ENCODE peak calls at places on chromosomes 3 and 15, in eight cellular contexts. One of them, this sample, is unnamed.
A peak's percentile ranks its signal among the peaks of the same experiment; 100 is the strongest.

GRCh38 chr15:67070892-67071664 is 5.7 kb downstream of the SMAD3 start:
- DNase-seq in Caco-2: no peak
- DNase-seq in GM23338: peak; percentile 51
- DNase-seq in bronchial epithelial cell: no peak
- DNase-seq in tibial artery: no peak
- DNase-seq in breast epithelium: no peak
- DNase-seq in right cardiac atrium: no peak
- DNase-seq in BJ: no peak
- DNase-seq in this sample: no peak

GRCh38 chr3:145411605-145412004 is 749.4 kb downstream of the PLOD2 start:
- DNase-seq in bronchial epithelial cell: no peak
- DNase-seq in GM23338: no peak
- DNase-seq in right cardiac atrium: no peak
- DNase-seq in tibial artery: no peak
- DNase-seq in Caco-2: no peak
- DNase-seq in breast epithelium: no peak
- DNase-seq in BJ: no peak
- DNase-seq in this sample: no peak

GRCh38 chr15:79682285-79682684 is 214.5 kb downstream of the MTHFS start:
- DNase-seq in tibial artery: no peak
- DNase-seq in BJ: peak; percentile 63
- DNase-seq in GM23338: no peak
- DNase-seq in breast epithelium: no peak
- DNase-seq in right cardiac atrium: peak; percentile 59
- DNase-seq in Caco-2: no peak
- DNase-seq in bronchial epithelial cell: peak; percentile 29
- DNase-seq in this sample: no peak

GRCh38 chr15:25175789-25176615 is 221.2 kb downstream of the SNRPN start:
- DNase-seq in GM23338: no peak
- DNase-seq in breast epithelium: no peak
- DNase-seq in right cardiac atrium: peak; percentile 4
- DNase-seq in Caco-2: no peak
- DNase-seq in bronchial epithelial cell: no peak
- DNase-seq in BJ: no peak
- DNase-seq in tibial artery: no peak
- DNase-seq in this sample: peak; percentile 3

GRCh38 chr3:147378186-147378503 is 28.2 kb downstream of the ZIC4 start:
- DNase-seq in Caco-2: no peak
- DNase-seq in BJ: no peak
- DNase-seq in right cardiac atrium: no peak
- DNase-seq in breast epithelium: no peak
- DNase-seq in tibial artery: no peak
- DNase-seq in GM23338: no peak
- DNase-seq in bronchial epithelial cell: no peak
- DNase-seq in this sample: no peak

GRCh38 chr15:97459771-97460170 is 500.7 kb upstream of the ARRDC4 start:
- DNase-seq in tibial artery: no peak
- DNase-seq in GM23338: no peak
- DNase-seq in right cardiac atrium: no peak
- DNase-seq in breast epithelium: no peak
- DNase-seq in Caco-2: no peak
- DNase-seq in bronchial epithelial cell: no peak
- DNase-seq in BJ: no peak
- DNase-seq in this sample: no peak

GRCh38 chr3:112086018-112086854 is at the start of gene C3orf52:
- DNase-seq in right cardiac atrium: peak; percentile 85
- DNase-seq in Caco-2: peak; percentile 92
- DNase-seq in GM23338: peak; percentile 96
- DNase-seq in bronchial epithelial cell: peak; percentile 74
- DNase-seq in BJ: no peak
- DNase-seq in tibial artery: peak; percentile 90
- DNase-seq in breast epithelium: peak; percentile 84
- DNase-seq in this sample: peak; percentile 93

GRCh38 chr3:52052831-52053306 is 3.5 kb downstream of the DUSP7 start:
- DNase-seq in BJ: peak; percentile 31
- DNase-seq in GM23338: peak; percentile 88
- DNase-seq in bronchial epithelial cell: peak; percentile 70
- DNase-seq in breast epithelium: peak; percentile 67
- DNase-seq in right cardiac atrium: peak; percentile 92
- DNase-seq in tibial artery: peak; percentile 94
- DNase-seq in Caco-2: no peak
- DNase-seq in this sample: peak; percentile 83

GRCh38 chr3:25155696-25156471 is 272.2 kb upstream of the RARB start:
- DNase-seq in breast epithelium: no peak
- DNase-seq in bronchial epithelial cell: no peak
- DNase-seq in right cardiac atrium: no peak
- DNase-seq in tibial artery: no peak
- DNase-seq in GM23338: peak; percentile 91
- DNase-seq in BJ: no peak
- DNase-seq in Caco-2: no peak
- DNase-seq in this sample: no peak

GRCh38 chr15:29670945-29671307 is 151.3 kb downstream of the TJP1 start:
- DNase-seq in Caco-2: no peak
- DNase-seq in breast epithelium: no peak
- DNase-seq in BJ: no peak
- DNase-seq in right cardiac atrium: no peak
- DNase-seq in GM23338: no peak
- DNase-seq in tibial artery: no peak
- DNase-seq in bronchial epithelial cell: peak; percentile 97
- DNase-seq in this sample: peak; percentile 82

GRCh38 chr3:73577704-73578103 is 47.0 kb downstream of the PDZRN3 start:
- DNase-seq in bronchial epithelial cell: no peak
- DNase-seq in right cardiac atrium: no peak
- DNase-seq in tibial artery: no peak
- DNase-seq in breast epithelium: no peak
- DNase-seq in GM23338: no peak
- DNase-seq in Caco-2: no peak
- DNase-seq in BJ: no peak
- DNase-seq in this sample: no peak

GRCh38 chr3:195458188-195458800 is 15.5 kb upstream of the ACAP2 start:
- DNase-seq in GM23338: no peak
- DNase-seq in BJ: no peak
- DNase-seq in bronchial epithelial cell: no peak
- DNase-seq in Caco-2: no peak
- DNase-seq in breast epithelium: no peak
- DNase-seq in right cardiac atrium: no peak
- DNase-seq in tibial artery: no peak
- DNase-seq in this sample: no peak

GRCh38 chr3:99920530-99921376 is 103.1 kb downstream of the CMSS1 start:
- DNase-seq in tibial artery: peak; percentile 87
- DNase-seq in BJ: no peak
- DNase-seq in breast epithelium: no peak
- DNase-seq in bronchial epithelial cell: peak; percentile 92
- DNase-seq in GM23338: peak; percentile 50
- DNase-seq in right cardiac atrium: peak; percentile 86
- DNase-seq in Caco-2: peak; percentile 81
- DNase-seq in this sample: peak; percentile 71
- H3K4me3 ChIP-seq in tibial artery: no peak overlapping the region
- H3K4me3 ChIP-seq in BJ: no peak overlapping the region
- H3K4me3 ChIP-seq in breast epithelium: no peak overlapping the region
- H3K4me3 ChIP-seq in bronchial epithelial cell: no peak overlapping the region
- H3K4me3 ChIP-seq in GM23338: no peak overlapping the region
- H3K4me3 ChIP-seq in right cardiac atrium: no peak overlapping the region
- H3K4me3 ChIP-seq in Caco-2: no peak overlapping the region
- H3K4me3 ChIP-seq in this sample: no peak overlapping the region

GRCh38 chr3:101950985-101951733 is 101.8 kb downstream of the NFKBIZ start:
- DNase-seq in Caco-2: no peak
- DNase-seq in BJ: no peak
- DNase-seq in tibial artery: no peak
- DNase-seq in GM23338: no peak
- DNase-seq in right cardiac atrium: no peak
- DNase-seq in bronchial epithelial cell: peak; percentile 85
- DNase-seq in breast epithelium: no peak
- DNase-seq in this sample: no peak

GRCh38 chr3:101950510-101950909 is 101.2 kb downstream of the NFKBIZ start:
- DNase-seq in right cardiac atrium: no peak
- DNase-seq in Caco-2: no peak
- DNase-seq in breast epithelium: no peak
- DNase-seq in bronchial epithelial cell: peak; percentile 97
- DNase-seq in BJ: peak; percentile 94
- DNase-seq in GM23338: no peak
- DNase-seq in tibial artery: no peak
- DNase-seq in this sample: no peak

GRCh38 chr3:101954361-101954760 is 105.0 kb downstream of the NFKBIZ start:
- DNase-seq in GM23338: no peak
- DNase-seq in BJ: no peak
- DNase-seq in bronchial epithelial cell: no peak
- DNase-seq in tibial artery: no peak
- DNase-seq in breast epithelium: no peak
- DNase-seq in Caco-2: no peak
- DNase-seq in right cardiac atrium: no peak
- DNase-seq in this sample: no peak

DNA sequence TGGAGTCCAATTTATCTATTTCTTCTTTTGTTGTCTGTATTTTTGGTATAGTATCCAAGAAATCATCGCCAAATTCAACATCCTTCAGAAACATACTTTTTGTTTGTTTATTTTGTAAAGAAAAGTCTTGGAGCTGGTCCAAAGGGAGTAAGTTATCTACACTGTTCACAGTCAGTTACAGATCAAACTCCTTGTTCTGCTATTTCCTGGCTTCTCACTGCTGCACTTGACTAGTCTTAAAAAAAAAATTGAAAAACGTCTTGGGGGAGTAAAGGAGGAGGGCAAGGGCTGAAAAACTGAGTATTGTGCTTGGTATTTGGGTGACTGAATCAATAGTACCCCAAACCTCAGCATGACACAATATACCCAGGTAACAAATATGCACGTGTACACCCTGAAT is 105.6 kb downstream of the NFKBIZ start:
- DNase-seq in Caco-2: no peak
- DNase-seq in bronchial epithelial cell: no peak
- DNase-seq in right cardiac atrium: no peak
- DNase-seq in tibial artery: no peak
- DNase-seq in GM23338: no peak
- DNase-seq in breast epithelium: no peak
- DNase-seq in BJ: no peak
- DNase-seq in this sample: no peak
- H3K4me3 ChIP-seq in Caco-2: no peak overlapping the region
- H3K4me3 ChIP-seq in bronchial epithelial cell: no peak overlapping the region
- H3K4me3 ChIP-seq in right cardiac atrium: no peak overlapping the region
- H3K4me3 ChIP-seq in tibial artery: no peak overlapping the region
- H3K4me3 ChIP-seq in GM23338: no peak overlapping the region
- H3K4me3 ChIP-seq in breast epithelium: no peak overlapping the region
- H3K4me3 ChIP-seq in BJ: no peak overlapping the region
- H3K4me3 ChIP-seq in this sample: no peak overlapping the region

GRCh38 chr3:31531992-31532586 is 636 bp upstream of the STT3B start:
- DNase-seq in bronchial epithelial cell: peak; percentile 91
- DNase-seq in right cardiac atrium: peak; percentile 99
- DNase-seq in breast epithelium: peak; percentile 98
- DNase-seq in GM23338: peak; percentile 99
- DNase-seq in Caco-2: peak; percentile 99
- DNase-seq in BJ: peak; percentile 87
- DNase-seq in tibial artery: peak; percentile 99
- DNase-seq in this sample: peak; percentile 99

GRCh38 chr3:31531465-31531991 is 1.2 kb upstream of the STT3B start:
- DNase-seq in BJ: no peak
- DNase-seq in tibial artery: no peak
- DNase-seq in breast epithelium: no peak
- DNase-seq in GM23338: no peak
- DNase-seq in bronchial epithelial cell: peak; percentile 70
- DNase-seq in right cardiac atrium: no peak
- DNase-seq in Caco-2: no peak
- DNase-seq in this sample: no peak

GRCh38 chr3:31533169-31533870 is 595 bp downstream of the STT3B start:
- DNase-seq in bronchial epithelial cell: peak; percentile 15
- DNase-seq in Caco-2: peak; percentile 44
- DNase-seq in tibial artery: peak; percentile 82
- DNase-seq in right cardiac atrium: peak; percentile 57
- DNase-seq in breast epithelium: peak; percentile 58
- DNase-seq in BJ: no peak
- DNase-seq in GM23338: peak; percentile 63
- DNase-seq in this sample: peak; percentile 66

GRCh38 chr3:31532587-31533168 is at the start of gene STT3B:
- DNase-seq in BJ: no peak
- DNase-seq in Caco-2: peak; percentile 80
- DNase-seq in right cardiac atrium: peak; percentile 87
- DNase-seq in tibial artery: peak; percentile 90
- DNase-seq in bronchial epithelial cell: peak; percentile 64
- DNase-seq in breast epithelium: no peak
- DNase-seq in GM23338: peak; percentile 81
- DNase-seq in this sample: peak; percentile 86

DNA sequence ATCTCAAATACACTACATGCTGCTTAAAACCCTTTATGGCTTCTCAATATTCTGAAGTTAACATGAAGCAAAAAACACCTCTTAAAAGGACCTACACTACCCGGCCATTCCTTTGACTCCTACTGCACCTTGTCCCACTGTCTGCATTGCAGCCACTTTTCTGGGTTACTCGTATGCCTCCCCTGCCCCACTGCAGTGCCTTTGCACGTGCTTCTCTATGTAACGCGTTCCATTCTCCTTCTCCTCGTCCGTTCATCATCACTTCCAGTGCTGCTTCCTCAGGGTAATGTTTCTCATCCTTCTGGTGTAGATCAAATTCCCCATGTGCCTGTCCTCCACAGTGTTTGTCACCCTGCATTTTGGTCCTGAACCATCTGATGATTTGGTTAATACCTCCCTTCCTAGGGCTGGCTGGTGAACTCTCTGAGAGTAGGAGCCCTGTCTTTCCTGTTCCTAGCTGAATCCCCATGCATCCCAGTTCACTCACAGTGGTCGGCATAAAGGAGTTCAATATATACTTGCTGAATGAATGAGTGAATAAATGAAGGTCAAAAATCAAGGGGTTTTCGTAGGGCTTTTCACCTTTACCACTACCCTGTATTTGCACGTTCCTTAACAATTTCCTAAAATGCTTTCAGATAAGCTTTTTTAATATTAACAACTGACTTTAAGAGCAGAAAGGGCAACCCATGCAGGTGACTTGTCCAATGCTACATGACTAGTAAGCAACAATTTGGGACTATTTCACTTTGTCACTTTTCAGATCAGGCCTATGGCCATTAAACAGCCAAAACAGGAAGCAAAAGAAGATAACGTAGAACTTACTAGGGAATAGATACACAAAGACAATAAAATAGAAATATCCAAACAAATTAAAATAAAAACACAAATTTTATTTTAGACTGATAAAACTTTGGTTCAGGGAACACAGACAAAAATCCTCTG is 2.4 kb upstream of the STT3B start:
- DNase-seq in bronchial epithelial cell: no peak
- DNase-seq in breast epithelium: no peak
- DNase-seq in right cardiac atrium: no peak
- DNase-seq in BJ: no peak
- DNase-seq in Caco-2: no peak
- DNase-seq in tibial artery: no peak
- DNase-seq in GM23338: no peak
- DNase-seq in this sample: no peak
- H3K4me3 ChIP-seq in bronchial epithelial cell: no peak overlapping the region
- H3K4me3 ChIP-seq in breast epithelium: no peak overlapping the region
- H3K4me3 ChIP-seq in right cardiac atrium: no peak overlapping the region
- H3K4me3 ChIP-seq in BJ: no peak overlapping the region
- H3K4me3 ChIP-seq in Caco-2: peak overlapping the region; percentile 62
- H3K4me3 ChIP-seq in tibial artery: no peak overlapping the region
- H3K4me3 ChIP-seq in GM23338: peak overlapping the region; percentile 81
- H3K4me3 ChIP-seq in this sample: no peak overlapping the region

DNA sequence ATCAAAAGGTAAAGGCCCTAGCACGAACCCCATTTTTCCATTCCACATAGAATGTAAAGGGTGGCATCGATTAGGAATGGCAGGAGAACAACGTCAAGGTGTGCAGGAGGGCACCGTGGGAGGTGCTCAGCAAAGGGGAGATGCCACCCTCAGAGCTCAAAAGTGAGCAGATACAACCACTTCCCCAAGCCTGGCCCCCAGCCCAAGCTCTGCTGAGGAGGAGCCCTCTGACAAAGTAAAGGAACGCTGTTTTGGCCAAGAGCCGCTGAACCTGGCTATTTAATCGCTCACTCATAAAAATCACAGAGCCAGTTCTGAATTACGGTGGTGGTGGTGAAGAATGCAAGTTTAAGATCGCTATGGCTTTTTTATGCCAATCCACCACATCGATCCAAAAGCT is 12.4 kb downstream of the GNB5 start:
- DNase-seq in bronchial epithelial cell: no peak
- DNase-seq in GM23338: no peak
- DNase-seq in breast epithelium: no peak
- DNase-seq in BJ: no peak
- DNase-seq in tibial artery: no peak
- DNase-seq in Caco-2: no peak
- DNase-seq in right cardiac atrium: no peak
- DNase-seq in this sample: peak; percentile 16
- H3K4me3 ChIP-seq in bronchial epithelial cell: peak overlapping the region; percentile 77
- H3K4me3 ChIP-seq in GM23338: peak overlapping the region; percentile 62
- H3K4me3 ChIP-seq in breast epithelium: peak overlapping the region; percentile 79
- H3K4me3 ChIP-seq in BJ: peak overlapping the region; percentile 82
- H3K4me3 ChIP-seq in tibial artery: peak overlapping the region; percentile 85
- H3K4me3 ChIP-seq in Caco-2: peak overlapping the region; percentile 88
- H3K4me3 ChIP-seq in right cardiac atrium: peak overlapping the region; percentile 70
- H3K4me3 ChIP-seq in this sample: peak overlapping the region; percentile 84

This sample was measured in transverse colon.